ENCODE peak calls at places on chromosomes 4 and X, in eight cellular contexts. T is choroid plexus epithelial cell, A is heart left ventricle, X is AG04450, P is epithelial cell of esophagus, W is fibroblast of the aortic adventitia, V is cardiac muscle cell, O is vagina. D is an unnamed sample.

GRCh38 chrX:72006461-72006860 is 95.8 kb downstream of the NHSL2 start:
- DNase-seq in A (no peak), O (peak), P (no peak), V (no peak), X (no peak), T (no peak), W (no peak), D (no peak)

GRCh38 chrX:65811558-65812228 is 144.2 kb downstream of the MSN start:
- DNase-seq in X (no peak), T (no peak), O (no peak), W (no peak), A (no peak), P (no peak), V (no peak), D (no peak)

GRCh38 chr4:53802500-53802899 is 211.2 kb upstream of the LNX1 start:
- DNase-seq in W (no peak), V (no peak), O (no peak), P (no peak), X (no peak), A (no peak), T (no peak), D (no peak)

GRCh38 chr4:74659576-74660411 is 134.5 kb downstream of the BTC start:
- DNase-seq in O (no peak), X (peak), V (no peak), T (peak), A (no peak), W (peak), P (peak), D (peak)

GRCh38 chr4:2696423-2696822 is 59.7 kb downstream of the TNIP2 start:
- DNase-seq in A (no peak), V (no peak), O (no peak), T (no peak), W (no peak), X (no peak), P (no peak), D (no peak)

GRCh38 chr4:123699823-123700822 is 303.5 kb downstream of the SPRY1 start:
- DNase-seq in O (no peak), W (peak), X (peak), A (peak), V (peak), T (peak), P (peak), D (peak)

GRCh38 chrX:23557070-23557469 is 110.2 kb upstream of the PRDX4 start:
- DNase-seq in W (peak), X (no peak), P (no peak), T (peak), O (no peak), V (no peak), A (no peak), D (no peak)

GRCh38 chr4:77931452-77932135 is 69.0 kb downstream of the MRPL1 start:
- DNase-seq in P (peak), O (no peak), W (peak), V (peak), A (no peak), X (no peak), T (peak), D (no peak)

GRCh38 chr4:173736840-173737239 is 206.8 kb upstream of the HAND2 start:
- DNase-seq in O (no peak), V (peak), X (peak), T (peak), W (no peak), P (no peak), A (no peak), D (no peak)

GRCh38 chr4:109703664-109704351 is 563 bp upstream of the CASP6 start:
- DNase-seq in V (no peak), O (no peak), P (peak), W (peak), X (no peak), A (no peak), T (peak), D (no peak)

GRCh38 chr4:68372588-68372987 is 22.7 kb upstream of the YTHDC1 start:
- DNase-seq in O (no peak), T (peak), P (peak), X (no peak), W (no peak), V (no peak), A (no peak), D (no peak)

GRCh38 chr4:21879187-21879586 is 69.4 kb downstream of the KCNIP4 start:
- DNase-seq in O (no peak), V (no peak), W (peak), A (no peak), T (peak), P (no peak), X (no peak), D (no peak)

GRCh38 chr4:151676301-151676700 is 84.5 kb downstream of the GATB start:
- DNase-seq in W (peak), X (peak), A (no peak), V (no peak), T (peak), P (peak), O (no peak), D (peak)

GRCh38 chr4:2811830-2812599 is 19.1 kb downstream of the SH3BP2 start:
- DNase-seq in V (peak), W (peak), T (peak), O (no peak), A (peak), P (no peak), X (no peak), D (no peak)

GRCh38 chr4:152591361-152591760 is 55.5 kb upstream of the FBXW7 start:
- DNase-seq in T (peak), O (no peak), V (peak), P (peak), W (peak), A (peak), X (no peak), D (peak)

GRCh38 chr4:159283697-159284492 is 181.0 kb downstream of the RAPGEF2 start:
- DNase-seq in T (peak), O (no peak), W (peak), A (no peak), V (no peak), X (peak), P (peak), D (peak)

GRCh38 chr4:78588894-78589545 is 37.5 kb downstream of the ANXA3 start:
- DNase-seq in T (no peak), X (no peak), O (no peak), W (no peak), A (no peak), P (no peak), V (no peak), D (no peak)

GRCh38 chrX:108537005-108537404 is 97.4 kb downstream of the COL4A5 start:
- DNase-seq in X (no peak), P (peak), W (peak), A (no peak), V (peak), T (peak), O (no peak), D (no peak)

GRCh38 chrX:119489212-119490074 is 21.2 kb downstream of the SLC25A5 start:
- DNase-seq in A (no peak), V (no peak), P (no peak), W (no peak), O (no peak), X (no peak), T (no peak), D (no peak)

DNA sequence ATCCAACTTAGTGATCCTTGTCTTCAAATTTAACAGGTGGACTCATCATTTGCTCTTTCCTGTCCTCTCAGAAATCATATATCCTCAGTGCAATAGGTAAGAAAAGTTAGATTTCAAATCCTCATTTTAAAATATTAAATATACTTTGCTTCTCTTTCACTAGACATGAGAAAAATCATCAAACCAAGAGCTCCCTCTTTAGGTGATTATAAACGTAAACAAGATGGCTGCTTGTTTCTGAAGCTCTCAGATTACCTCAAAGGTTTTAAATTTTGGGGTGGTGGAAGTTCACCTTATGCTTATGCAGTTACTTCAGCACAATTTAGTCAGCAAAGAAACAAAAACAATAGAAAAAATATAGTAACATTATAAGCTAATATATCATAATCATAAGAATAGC is 27.3 kb downstream of the CSN3 start:
- DNase-seq in O (no peak), V (peak), W (no peak), A (no peak), X (no peak), P (peak), T (peak), D (no peak)
- TF ChIP-seq CTCF in O (no peak), V (peak), W (no peak), A (no peak), X (peak), P (peak), T (peak), D (no peak)

GRCh38 chrX:110964761-110965160 is 131.2 kb upstream of the PAK3 start:
- DNase-seq in W (no peak), X (no peak), V (no peak), A (no peak), P (no peak), O (no peak), T (no peak), D (no peak)
- H3K4me3 ChIP-seq in W (no peak), X (no peak), V (no peak), A (no peak), P (no peak), O (no peak), T (no peak), D (no peak)

DNA sequence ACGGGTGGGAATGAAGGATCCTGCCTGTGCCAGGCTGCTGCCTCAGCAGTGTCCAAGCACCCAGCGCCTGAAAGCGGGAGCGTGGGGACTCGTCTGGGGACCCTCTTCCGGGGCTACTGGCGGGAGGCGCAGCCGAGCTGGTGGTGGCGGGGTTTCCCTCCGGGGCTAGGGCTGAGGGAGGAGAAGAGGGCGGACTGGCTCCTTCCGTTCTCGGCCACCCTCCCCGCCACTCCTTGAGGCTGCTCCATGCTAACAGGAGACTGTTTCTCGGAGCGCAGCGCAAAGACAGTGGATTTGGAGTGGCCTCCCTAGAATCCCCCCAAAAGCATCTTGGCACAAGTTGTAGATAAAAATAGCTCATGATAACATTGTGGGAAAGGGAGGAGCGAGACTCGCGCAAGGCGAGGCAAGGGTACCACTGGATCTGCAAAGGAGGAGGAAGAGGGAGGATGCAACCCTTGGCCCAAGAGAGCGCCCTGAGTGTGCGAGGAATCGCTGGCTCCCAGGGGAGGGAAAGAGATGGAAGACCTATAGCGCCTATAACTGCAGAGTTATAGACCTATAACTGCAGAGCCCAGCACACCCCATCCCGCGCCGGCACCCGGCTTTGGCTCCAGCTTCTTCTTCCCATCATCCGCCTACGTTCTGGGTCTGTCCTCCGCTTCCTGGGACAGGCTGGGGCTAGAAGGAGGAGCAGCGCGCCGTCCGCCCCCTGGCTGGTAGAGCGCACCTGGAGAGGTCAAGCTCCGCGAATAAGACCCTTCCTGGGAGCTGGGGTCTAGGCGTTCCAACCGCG is 1.3 kb downstream of the HS3ST1 start:
- DNase-seq in T (no peak), X (no peak), A (no peak), W (peak), O (no peak), P (no peak), V (no peak), D (no peak)
- TF ChIP-seq CTCF in T (no peak), X (no peak), A (no peak), W (no peak), O (no peak), P (no peak), V (no peak), D (no peak)

GRCh38 chr4:105088110-105088879 is 58.4 kb upstream of the TET2 start:
- DNase-seq in X (peak), W (peak), T (peak), O (no peak), P (peak), V (no peak), A (peak), D (peak)
- H3K4me3 ChIP-seq in X (peak), W (peak), T (no peak), O (no peak), P (no peak), V (no peak), A (no peak), D (peak)

GRCh38 chr4:128635939-128636551 is 173.5 kb upstream of the JADE1 start:
- DNase-seq in V (peak), T (no peak), W (peak), O (no peak), A (no peak), X (no peak), P (no peak), D (no peak)
- TF ChIP-seq CTCF in V (no peak), T (no peak), W (no peak), O (no peak), A (no peak), X (no peak), P (no peak), D (no peak)

DNA sequence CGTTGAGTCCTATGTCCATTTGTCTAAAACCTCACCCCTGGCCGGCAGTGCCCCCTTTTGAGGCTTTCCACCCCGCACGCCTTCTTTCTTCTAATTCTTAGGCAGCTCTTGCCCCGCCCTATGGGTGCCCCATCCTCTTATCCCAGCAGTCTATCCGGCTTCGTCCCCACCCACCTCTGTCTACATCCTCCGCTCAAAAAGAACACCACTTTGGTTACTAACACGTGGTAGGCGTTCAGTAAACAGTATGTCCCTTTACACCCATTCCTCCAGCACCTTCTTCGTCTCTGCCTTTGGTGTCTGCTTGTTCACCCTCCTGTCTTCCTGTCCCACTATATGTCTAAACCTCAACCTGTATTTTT is 39.2 kb downstream of the STARD8 start:
- DNase-seq in T (peak), W (no peak), O (no peak), P (peak), X (no peak), V (no peak), A (peak), D (no peak)
- H3K4me3 ChIP-seq in T (peak), W (no peak), O (peak), P (no peak), X (peak), V (peak), A (peak), D (peak)

GRCh38 chr4:70927502-70928139 is 25.5 kb downstream of the MOB1B start:
- DNase-seq in W (no peak), O (no peak), V (no peak), P (no peak), X (no peak), T (no peak), A (no peak), D (no peak)
- TF ChIP-seq CTCF in W (no peak), O (no peak), V (no peak), P (no peak), X (no peak), T (no peak), A (no peak), D (no peak)

GRCh38 chrX:47976254-47977151 is 27.3 kb downstream of the ZNF182 start:
- DNase-seq in T (no peak), P (no peak), W (no peak), X (no peak), O (no peak), A (no peak), V (no peak), D (no peak)
- H3K4me3 ChIP-seq in T (no peak), P (no peak), W (no peak), X (no peak), O (no peak), A (no peak), V (no peak), D (no peak)